ENCODE peak calls at places on chromosomes 11 and 22, in nine cellular contexts. I is PC-3, G is GM23248, S is Karpas-422, L is kidney, D is fibroblast of lung, F is neuronal stem cell, K is H9, V is colonic mucosa. X is an unnamed sample.

GRCh38 chr22:30665786-30666185 is 1.9 kb downstream of the DUSP18 start:
- DNase-seq in D (peak), V (peak), L (no peak), I (no peak), F (no peak), G (no peak), S (no peak), K (no peak), X (no peak)

GRCh38 chr11:4095509-4096230 is 1.1 kb downstream of the RRM1 start:
- DNase-seq in S (peak), L (no peak), F (no peak), I (peak), D (peak), V (no peak), G (peak), K (no peak), X (peak)

GRCh38 chr22:26276530-26277200 is 107.4 kb downstream of the SEZ6L start:
- DNase-seq in K (no peak), I (no peak), G (no peak), L (no peak), D (no peak), F (no peak), V (no peak), S (no peak), X (no peak)

GRCh38 chr11:13486926-13487660 is 8.7 kb downstream of the PTH start:
- DNase-seq in L (peak), K (peak), S (peak), G (peak), D (no peak), I (no peak), F (peak), V (peak), X (peak)

GRCh38 chr11:108224908-108225786 is 2.3 kb downstream of the ATM start:
- DNase-seq in K (no peak), V (no peak), L (no peak), I (no peak), F (no peak), D (no peak), S (peak), G (peak), X (peak)

GRCh38 chr22:26330971-26331625 is 98.0 kb upstream of the ASPHD2 start:
- DNase-seq in F (peak), D (peak), L (no peak), K (peak), V (peak), S (peak), G (peak), I (peak), X (peak)

GRCh38 chr11:67999201-67999629 is 4.7 kb downstream of the UNC93B1 start:
- DNase-seq in V (no peak), S (no peak), K (peak), I (no peak), F (no peak), L (peak), G (no peak), D (no peak), X (no peak)

GRCh38 chr22:24391836-24392217 is 35.6 kb upstream of the ADORA2A start:
- DNase-seq in V (no peak), L (no peak), S (no peak), F (no peak), K (no peak), D (peak), G (peak), I (peak), X (peak)

GRCh38 chr11:2507212-2507901 is 62.5 kb downstream of the KCNQ1 start:
- DNase-seq in G (no peak), K (no peak), F (no peak), S (no peak), I (no peak), D (no peak), L (peak), V (no peak), X (no peak)

GRCh38 chr11:26193714-26194373 is 138.1 kb upstream of the ANO3 start:
- DNase-seq in I (peak), G (peak), D (no peak), K (no peak), S (no peak), V (no peak), L (no peak), F (no peak), X (no peak)

GRCh38 chr11:70191495-70192140 is 11.5 kb upstream of the FADD start:
- DNase-seq in V (peak), D (peak), G (peak), L (peak), S (peak), K (peak), F (peak), I (peak), X (peak)

DNA sequence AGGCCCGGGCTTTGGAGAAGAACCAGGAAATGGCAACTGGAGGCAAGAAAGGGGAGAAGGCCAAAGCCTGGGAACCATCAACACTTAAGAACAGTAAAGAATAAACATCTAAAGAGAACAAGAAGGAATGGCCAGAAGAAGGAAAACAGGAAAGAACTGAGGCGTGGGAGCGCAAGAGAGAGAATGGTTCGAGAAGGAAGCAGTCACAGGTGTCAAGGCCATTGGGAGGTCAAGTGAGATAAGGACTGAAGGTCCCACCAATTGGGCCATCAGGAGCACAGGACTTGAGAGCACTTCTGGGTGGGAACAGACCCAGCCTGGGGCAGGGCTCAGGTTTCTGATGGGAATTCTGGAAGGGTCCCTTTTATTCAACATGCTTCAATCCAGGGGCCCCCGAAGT is 697 bp upstream of the SCGB1A1 start:
- DNase-seq in D (no peak), G (no peak), S (no peak), K (no peak), V (no peak), I (no peak), L (no peak), F (no peak), X (no peak)
- H3K9ac ChIP-seq in D (no peak), G (no peak), S (no peak), K (no peak), V (no peak), I (no peak), L (no peak), F (no peak), X (no peak)

GRCh38 chr11:130677486-130678153 is 229.2 kb downstream of the ADAMTS15 start:
- DNase-seq in L (no peak), I (peak), S (no peak), D (peak), V (no peak), K (peak), G (peak), F (no peak), X (peak)

GRCh38 chr11:130675917-130676316 is 227.5 kb downstream of the ADAMTS15 start:
- DNase-seq in F (no peak), V (no peak), G (peak), I (no peak), L (no peak), K (no peak), S (no peak), D (no peak), X (no peak)

GRCh38 chr11:130675456-130675855 is 227.0 kb downstream of the ADAMTS15 start:
- DNase-seq in G (peak), F (no peak), I (no peak), K (no peak), V (no peak), L (peak), D (peak), S (no peak), X (peak)

GRCh38 chr11:130674686-130675085 is 226.2 kb downstream of the ADAMTS15 start:
- DNase-seq in K (no peak), G (peak), L (no peak), S (no peak), F (no peak), D (peak), V (no peak), I (no peak), X (no peak)

GRCh38 chr11:130679247-130679646 is 230.8 kb downstream of the ADAMTS15 start:
- DNase-seq in V (no peak), D (no peak), I (no peak), G (no peak), F (no peak), K (no peak), S (no peak), L (no peak), X (no peak)
- H3K9ac ChIP-seq in V (no peak), D (no peak), I (no peak), G (no peak), F (no peak), K (no peak), S (no peak), L (no peak), X (no peak)

GRCh38 chr11:12084191-12084717 is 26.1 kb upstream of the MICAL2 start:
- DNase-seq in F (no peak), I (no peak), S (no peak), L (no peak), G (no peak), D (no peak), K (no peak), V (no peak), X (no peak)
- H3K9ac ChIP-seq in F (no peak), I (no peak), S (no peak), L (no peak), G (no peak), D (no peak), K (no peak), V (no peak), X (no peak)

DNA sequence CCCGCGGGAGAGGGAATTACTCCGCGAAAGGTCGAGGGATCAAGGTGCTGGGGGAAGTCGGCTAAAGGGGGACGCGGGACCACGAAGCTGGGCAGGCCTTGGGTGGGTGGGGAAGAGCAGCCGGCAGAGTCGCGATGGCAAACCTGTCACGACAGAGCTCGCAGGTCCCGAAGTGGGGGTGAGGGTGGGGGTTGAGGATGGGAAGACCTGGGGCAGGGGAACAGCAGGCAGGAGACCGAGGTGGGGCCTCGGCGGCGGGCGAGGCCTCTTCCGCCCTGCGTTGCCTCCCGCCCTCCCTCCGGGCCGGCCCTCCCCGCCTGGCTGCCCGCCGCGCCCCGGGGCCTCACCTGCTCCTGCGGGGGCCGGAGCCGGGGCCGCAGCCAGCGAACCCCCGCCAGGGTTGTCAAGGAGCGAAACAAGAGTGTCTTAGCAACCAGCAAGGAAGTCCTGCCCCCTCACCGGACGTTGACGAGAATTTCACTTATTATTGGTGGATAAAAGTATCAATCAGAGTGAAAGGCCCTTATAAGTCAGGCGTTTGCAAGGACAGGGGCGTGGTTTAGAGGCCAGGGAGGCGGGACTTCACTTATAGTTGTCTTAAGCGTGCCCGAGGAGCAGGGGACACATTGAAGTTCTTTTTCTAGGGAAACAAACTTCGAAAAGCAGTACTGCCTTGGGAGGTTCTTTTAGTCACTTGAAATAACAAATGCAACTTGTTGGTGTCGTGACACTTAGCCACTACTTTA is at the start of gene DNAL4:
- DNase-seq in V (peak), G (peak), L (peak), D (peak), S (peak), K (peak), F (peak), I (peak), X (peak)
- H3K9ac ChIP-seq in V (peak), G (peak), L (peak), D (peak), S (peak), K (peak), F (peak), I (peak), X (peak)

X was measured in adipocyte.